ENCODE peak calls at places on chromosomes 4 and X, in five cellular contexts. I is right atrium auricular region, P is NB4, G is fibroblast of pulmonary artery, R is nephron progenitor cell. B is an unnamed sample.

GRCh38 chr4:71882113-71882512 is 98.2 kb upstream of the GC start:
- DNase-seq in P (no peak), I (no peak), G (no peak), R (no peak), B (no peak)

GRCh38 chr4:6134612-6135220 is 65.6 kb downstream of the JAKMIP1 start:
- DNase-seq in R (no peak), I (no peak), P (peak), G (no peak), B (no peak)

GRCh38 chr4:51851090-51851936 is 8.4 kb downstream of the DCUN1D4 start:
- DNase-seq in R (no peak), I (no peak), P (no peak), G (no peak), B (no peak)

GRCh38 chr4:72568959-72569718 is at the start of gene ADAMTS3:
- DNase-seq in P (peak), G (peak), R (peak), I (peak), B (peak)

GRCh38 chrX:1483843-1484637 is 31.3 kb upstream of the ASMTL start:
- DNase-seq in R (no peak), P (no peak), G (no peak), I (peak), B (no peak)

GRCh38 chrX:47078129-47079043 is at the start of gene RGN:
- DNase-seq in I (no peak), P (no peak), R (peak), G (no peak), B (no peak)

GRCh38 chr4:120873554-120873953 is 49.0 kb downstream of the PRDM5 start:
- DNase-seq in G (no peak), P (no peak), R (no peak), I (no peak), B (no peak)

GRCh38 chrX:68936186-68936585 is 107.4 kb downstream of the EFNB1 start:
- DNase-seq in I (no peak), G (no peak), P (no peak), R (no peak), B (no peak)

GRCh38 chr4:164210377-164210776 is 543.6 kb upstream of the SMIM31 start:
- DNase-seq in G (no peak), I (no peak), P (no peak), R (no peak), B (no peak)

GRCh38 chrX:13464599-13465275 is 104.7 kb upstream of the EGFL6 start:
- DNase-seq in G (no peak), R (no peak), P (no peak), I (no peak), B (no peak)

GRCh38 chr4:169286562-169287301 is 16.0 kb upstream of the SH3RF1 start:
- DNase-seq in P (peak), I (no peak), R (no peak), G (peak), B (no peak)

GRCh38 chr4:95381843-95382580 is 166.8 kb downstream of the UNC5C start:
- DNase-seq in P (no peak), R (no peak), I (no peak), G (no peak), B (no peak)

GRCh38 chrX:147550217-147550616 is 361.5 kb upstream of the FMR1 start:
- DNase-seq in G (no peak), R (peak), P (peak), I (no peak), B (no peak)

GRCh38 chrX:134600714-134601113 is 57.6 kb downstream of the PLAC1 start:
- DNase-seq in R (no peak), G (peak), I (no peak), P (peak), B (no peak)

GRCh38 chrX:77431227-77431626 is 16.0 kb upstream of the FGF16 start:
- DNase-seq in I (peak), G (peak), R (no peak), P (peak), B (no peak)

GRCh38 chrX:40513012-40513411 is 67.8 kb upstream of the ATP6AP2 start:
- DNase-seq in G (no peak), P (no peak), R (no peak), I (no peak), B (no peak)

GRCh38 chrX:37701588-37701987 is 16.0 kb downstream of the XK start:
- DNase-seq in G (no peak), I (no peak), R (peak), P (no peak), B (no peak)

GRCh38 chr4:82968972-82969371 is 41.7 kb downstream of the LIN54 start:
- DNase-seq in G (no peak), R (no peak), P (no peak), I (no peak), B (no peak)

GRCh38 chrX:119495734-119496520 is 27.7 kb downstream of the SLC25A5 start:
- DNase-seq in G (no peak), I (no peak), R (no peak), P (no peak), B (no peak)

DNA sequence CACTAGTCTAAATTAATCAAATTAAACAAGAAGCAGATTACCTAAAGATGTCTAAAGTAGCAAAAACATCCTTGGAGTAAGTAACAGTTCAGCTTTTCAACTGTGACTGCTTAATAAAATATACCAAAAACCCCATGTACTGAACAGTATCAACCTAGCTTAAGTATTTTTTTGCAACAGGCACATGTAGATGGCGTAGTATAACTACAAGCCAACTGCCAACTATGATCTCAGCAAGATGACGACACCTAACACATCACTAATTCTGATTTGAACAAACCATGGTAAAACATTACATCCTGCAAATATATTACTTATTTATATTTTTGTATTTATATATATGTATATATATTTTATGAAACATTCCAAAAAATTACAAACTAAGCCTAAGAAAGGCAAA is 24.5 kb downstream of the DHX15 start:
- DNase-seq in I (no peak), G (peak), P (peak), R (no peak), B (no peak)
- TF ChIP-seq CTCF in I (no peak), G (no peak), P (no peak), R (no peak), B (no peak)

DNA sequence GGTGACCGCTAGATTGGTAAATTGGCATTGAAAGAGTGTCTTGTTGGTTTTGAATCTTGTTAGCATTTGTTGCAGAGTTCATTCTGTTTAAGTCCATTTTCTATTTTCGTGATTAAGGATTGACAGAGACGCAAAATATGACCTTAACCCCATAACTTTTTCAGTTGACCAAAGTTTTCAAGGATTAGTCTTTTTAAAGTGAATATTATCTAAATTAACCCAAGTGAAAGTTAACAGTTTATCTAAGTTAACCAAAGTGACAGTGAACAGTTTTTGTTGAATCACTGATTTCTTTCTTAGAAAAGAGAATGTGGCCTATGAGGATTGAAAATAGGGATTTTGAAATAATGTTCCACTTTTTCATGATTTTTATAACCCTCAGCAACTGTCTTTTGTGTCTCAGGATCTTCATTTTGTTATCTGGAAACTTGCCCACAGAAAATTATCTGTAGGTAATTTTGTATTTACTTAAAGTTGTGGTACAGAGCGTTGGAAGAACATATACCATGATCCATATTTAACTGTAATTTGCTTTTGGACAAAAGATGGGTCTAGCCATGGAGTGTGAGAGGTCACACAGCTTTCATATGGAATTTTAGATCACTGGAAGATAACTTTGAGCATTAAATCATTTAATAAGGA is 3.3 kb downstream of the CPEB2 start:
- DNase-seq in G (no peak), P (no peak), R (no peak), I (no peak), B (no peak)
- TF ChIP-seq CTCF in G (no peak), P (no peak), R (no peak), I (no peak), B (no peak)

DNA sequence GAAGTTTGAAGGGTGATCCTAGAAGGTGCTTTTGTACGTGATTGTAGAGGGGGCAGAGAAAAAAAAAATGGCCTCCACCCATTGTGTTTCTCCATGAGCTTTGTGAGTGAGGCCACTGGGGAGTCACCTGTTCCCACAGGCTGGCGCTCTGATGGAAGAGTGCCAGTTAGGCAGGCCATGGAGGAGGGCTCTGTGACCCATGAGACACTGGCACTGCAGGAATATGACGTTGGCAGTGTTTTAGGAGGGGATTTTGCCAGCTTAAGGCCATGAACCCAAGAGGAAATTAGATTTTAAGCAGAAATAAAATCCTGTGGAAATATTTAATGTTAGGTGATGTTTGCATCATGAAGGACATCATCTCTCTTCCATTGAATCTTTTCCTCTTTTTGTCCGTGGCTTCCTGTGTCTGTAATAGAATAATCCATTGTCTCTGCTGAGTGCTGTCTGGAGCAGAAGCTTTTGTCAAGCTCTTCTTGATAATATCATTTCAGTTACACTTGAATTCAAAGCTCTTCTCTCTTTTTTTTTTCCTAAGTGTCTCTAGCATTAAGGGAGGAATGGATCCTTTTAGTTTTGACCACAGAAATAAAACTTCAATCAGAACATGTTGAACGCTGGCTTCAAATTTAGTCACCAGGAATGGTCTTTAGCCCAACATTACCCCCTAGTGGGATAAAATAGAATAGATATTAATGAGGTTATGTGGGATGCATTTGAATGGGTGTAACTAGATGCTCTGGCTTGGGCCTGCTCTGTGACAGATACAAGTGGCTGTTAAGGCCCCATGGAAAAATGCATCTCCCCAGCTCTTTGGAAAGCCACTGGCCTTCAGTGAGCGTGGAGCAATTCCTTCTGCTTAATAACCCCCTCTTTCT is 41.0 kb upstream of the UCP1 start:
- DNase-seq in G (peak), R (peak), I (no peak), P (peak), B (peak)
- TF ChIP-seq CTCF in G (peak), R (peak), I (peak), P (peak), B (peak)

DNA sequence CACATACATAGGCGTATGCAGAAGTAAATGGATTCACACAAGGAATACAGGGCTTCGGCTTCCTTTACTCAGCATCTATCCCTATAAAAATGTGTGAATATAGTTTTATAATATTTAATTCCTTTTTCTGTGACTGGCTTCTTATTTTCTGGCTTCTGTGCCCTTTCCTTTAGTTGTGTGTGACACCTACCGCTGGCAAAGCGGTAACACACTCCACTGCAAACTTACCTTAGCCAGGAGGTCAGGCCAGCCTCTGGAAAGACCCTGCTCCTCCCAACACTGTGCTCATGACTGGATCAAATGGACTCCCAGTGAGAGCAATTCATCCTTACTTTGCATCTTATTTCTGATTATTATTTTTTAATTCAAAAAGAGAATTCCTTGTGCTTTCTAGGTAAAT is 244.2 kb downstream of the ANK2 start:
- DNase-seq in G (peak), I (no peak), R (no peak), P (no peak), B (no peak)
- TF ChIP-seq CTCF in G (peak), I (no peak), R (no peak), P (no peak), B (no peak)